ENCODE peak calls at places on chromosomes 3 and 15, in four cellular contexts. O, P, Y and F are unnamed samples.

GRCh38 chr3:5344707-5345106 is 157.2 kb downstream of the EDEM1 start:
- DNase-seq in O (no peak), P (no peak), Y (no peak), F (no peak)

GRCh38 chr15:45134682-45135604 is 5.1 kb downstream of the DUOX1 start:
- DNase-seq in O (peak; percentile 57), P (no peak), Y (no peak), F (no peak)

GRCh38 chr3:155548194-155548593 is 196.7 kb downstream of the PLCH1 start:
- DNase-seq in O (no peak), P (no peak), Y (no peak), F (no peak)

GRCh38 chr3:145739926-145740325 is 421.1 kb downstream of the PLOD2 start:
- DNase-seq in O (no peak), P (no peak), Y (no peak), F (no peak)

GRCh38 chr3:66031102-66031698 is 7.5 kb downstream of the MAGI1 start:
- DNase-seq in O (no peak), P (no peak), Y (no peak), F (no peak)

GRCh38 chr3:190526787-190527767 is 13.2 kb downstream of the IL1RAP start:
- DNase-seq in O (no peak), P (no peak), Y (peak; percentile 57), F (no peak)

GRCh38 chr15:20348900-20349773 is 192.5 kb downstream of the GOLGA6L6 start:
- DNase-seq in O (peak; percentile 31), P (no peak), Y (no peak), F (peak; percentile 23)

GRCh38 chr15:57920916-57921315 is 144.6 kb downstream of the ALDH1A2 start:
- DNase-seq in O (no peak), P (no peak), Y (no peak), F (no peak)

GRCh38 chr15:96339662-96340347 is 9.3 kb downstream of the NR2F2 start:
- DNase-seq in O (no peak), P (no peak), Y (no peak), F (no peak)
- H3K27ac ChIP-seq in O (no peak overlapping the region), P (peak overlapping the region; percentile 58), Y (peak overlapping the region; percentile 63), F (no peak overlapping the region)

GRCh38 chr3:52454235-52454937 is 545 bp upstream of the TNNC1 start:
- DNase-seq in O (peak; percentile 13), P (no peak), Y (no peak), F (no peak)
- H3K27ac ChIP-seq in O (no peak overlapping the region), P (peak overlapping the region; percentile 99), Y (no peak overlapping the region), F (peak overlapping the region; percentile 81)

DNA sequence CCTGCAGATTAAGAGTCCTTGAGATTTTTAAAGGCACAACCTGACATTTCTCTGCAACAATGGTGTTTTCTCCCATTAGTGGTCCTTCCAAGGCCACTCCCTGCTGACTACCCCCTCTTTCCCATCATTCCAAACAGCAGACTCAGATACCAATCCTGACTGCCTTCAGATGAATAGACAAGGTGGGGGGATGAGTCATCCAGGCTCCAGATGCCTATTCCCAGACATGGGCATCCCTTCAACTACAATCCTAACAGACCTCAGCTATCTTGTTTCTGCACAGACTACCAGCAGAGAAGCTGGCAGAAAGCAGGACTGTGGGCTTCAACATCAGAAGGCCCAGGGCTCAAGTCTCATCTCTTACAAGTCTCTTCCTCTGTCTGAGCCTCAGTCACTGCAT is 2.2 kb downstream of the RBP1 start:
- DNase-seq in O (no peak), P (no peak), Y (no peak), F (no peak)
- H3K27ac ChIP-seq in O (no peak overlapping the region), P (no peak overlapping the region), Y (no peak overlapping the region), F (no peak overlapping the region)

DNA sequence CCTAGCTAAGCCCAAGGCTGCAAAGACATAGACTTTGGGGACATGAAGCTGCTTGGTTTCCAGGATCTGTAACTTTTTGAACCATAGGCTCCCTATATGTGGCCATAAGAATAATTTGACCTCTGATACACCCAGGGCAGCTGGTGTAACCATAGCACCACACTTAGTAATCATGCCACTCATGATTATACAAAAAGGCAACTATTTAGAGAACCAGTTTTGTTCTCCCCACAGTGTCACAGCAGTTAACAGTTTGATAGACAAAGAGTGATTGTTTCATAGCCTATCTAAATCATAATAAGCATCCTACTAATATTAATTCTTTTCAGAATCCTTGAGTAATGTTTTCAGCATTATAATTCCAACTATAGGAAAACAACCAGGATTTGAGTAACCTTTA is 334.9 kb downstream of the NEK10 start:
- DNase-seq in O (no peak), P (no peak), Y (no peak), F (no peak)
- H3K27ac ChIP-seq in O (no peak overlapping the region), P (no peak overlapping the region), Y (no peak overlapping the region), F (no peak overlapping the region)

GRCh38 chr15:80452166-80452565 is 48.0 kb downstream of the ARNT2 start:
- DNase-seq in O (no peak), P (no peak), Y (no peak), F (no peak)
- H3K27ac ChIP-seq in O (no peak overlapping the region), P (peak overlapping the region; percentile 36), Y (no peak overlapping the region), F (no peak overlapping the region)